ENCODE peak calls at places on chromosomes 5 and 9, in ten cellular contexts. X is transverse colon, D is heart left ventricle, B is uterus, E is body of pancreas, N is heart right ventricle, R is cardiac muscle cell, C is mammary epithelial cell, P is neural progenitor cell, L is endothelial cell of umbilical vein. J is an unnamed sample. For H3K36me3, the result is how much of the 10 kb centered on the place peaks cover.

GRCh38 chr5:66436721-66437120 is 159.5 kb upstream of the MAST4 start:
- DNase-seq in X (no peak), D (no peak), B (no peak), E (no peak), N (no peak), R (no peak), C (no peak), P (no peak), L (no peak), J (peak)

GRCh38 chr9:89418882-89419641 is 78.9 kb downstream of the SEMA4D start:
- DNase-seq in X (peak), D (no peak), B (no peak), E (no peak), N (no peak), R (no peak), C (no peak), P (no peak), L (no peak), J (no peak)

GRCh38 chr5:167813381-167813780 is 478.1 kb upstream of the WWC1 start:
- DNase-seq in X (no peak), D (no peak), B (no peak), E (no peak), N (no peak), R (no peak), C (no peak), P (no peak), L (no peak), J (peak)

GRCh38 chr9:114446036-114446435 is 58.3 kb upstream of the AKNA start:
- DNase-seq in X (no peak), D (no peak), B (no peak), E (no peak), N (no peak), R (no peak), C (no peak), P (no peak), L (peak), J (peak)

GRCh38 chr9:133238272-133238850 is 29.3 kb upstream of the OBP2B start:
- DNase-seq in X (peak), D (peak), B (peak), E (peak), N (peak), R (peak), C (no peak), P (peak), L (peak), J (no peak)

GRCh38 chr5:147887026-147887627 is 8.6 kb downstream of the SCGB3A2 start:
- DNase-seq in X (no peak), D (no peak), B (no peak), E (peak), N (no peak), R (peak), C (peak), P (peak), L (peak), J (peak)

GRCh38 chr9:81522721-81523551 is 166.4 kb downstream of the TLE1 start:
- DNase-seq in X (no peak), D (no peak), B (no peak), E (peak), N (no peak), R (peak), C (peak), P (peak), L (peak), J (peak)

GRCh38 chr5:77999013-77999798 is 223.1 kb upstream of the TBCA start:
- DNase-seq in X (no peak), D (no peak), B (no peak), E (no peak), N (no peak), R (no peak), C (no peak), P (peak), L (no peak), J (no peak)

GRCh38 chr9:130022566-130023146 is 20.3 kb downstream of the FNBP1 start:
- DNase-seq in X (no peak), D (no peak), B (no peak), E (no peak), N (no peak), R (no peak), C (no peak), P (no peak), L (no peak), J (no peak)
- H3K4me3 ChIP-seq in X (no peak), D (no peak), B (no peak), E (no peak), N (no peak), R (no peak), C (no peak), P (no peak), L (no peak), J (no peak)

GRCh38 chr9:19457694-19458009 is 48.8 kb downstream of the ACER2 start:
- DNase-seq in X (no peak), D (no peak), B (no peak), E (no peak), N (no peak), R (no peak), C (no peak), P (no peak), L (no peak), J (no peak)
- TF ChIP-seq CTCF in X (no peak), D (no peak), B (no peak), E (no peak), N (no peak), R (no peak), C (no peak), P (no peak), L (no peak), J (no peak)

GRCh38 chr9:112447283-112447761 is 39.3 kb upstream of the KIAA1958 start:
- DNase-seq in X (no peak), D (no peak), B (peak), E (no peak), N (no peak), R (no peak), C (peak), P (no peak), L (no peak), J (no peak)
- H3K36me3 ChIP-seq in X (under half), D (under half), B (under half), E (under half), N (under half), R (under half), C (under half), P (under half), L (under half), J (under half)

GRCh38 chr9:86413966-86414880 is 60.0 kb upstream of the TUT7 start:
- DNase-seq in X (no peak), D (no peak), B (no peak), E (no peak), N (no peak), R (peak), C (no peak), P (peak), L (peak), J (peak)
- H3K4me3 ChIP-seq in X (no peak), D (no peak), B (no peak), E (no peak), N (no peak), R (no peak), C (no peak), P (no peak), L (no peak), J (no peak)

GRCh38 chr9:17134396-17134842 is 421 bp upstream of the CNTLN start:
- DNase-seq in X (no peak), D (no peak), B (no peak), E (no peak), N (no peak), R (no peak), C (peak), P (no peak), L (no peak), J (peak)
- TF ChIP-seq CTCF in X (no peak), D (no peak), B (no peak), E (no peak), N (no peak), R (no peak), C (no peak), P (no peak), L (no peak), J (no peak)

J was measured in PC-3.